ENCODE peak calls at places on chromosomes 11 and 22, in seven cellular contexts. M, F, R, V, I, O and C are unnamed samples.

GRCh38 chr11:23311986-23312940 is 452.0 kb upstream of the CCDC179 start:
- DNase-seq in M (no peak), F (no peak), R (peak), V (no peak), I (no peak), O (no peak), C (no peak)

GRCh38 chr22:48244388-48245118 is 1482.1 kb downstream of the TBC1D22A start:
- DNase-seq in M (no peak), F (no peak), R (no peak), V (no peak), I (no peak), O (no peak), C (no peak)

GRCh38 chr11:123193742-123194141 is 1.3 kb downstream of the CLMP start:
- DNase-seq in M (no peak), F (no peak), R (peak), V (no peak), I (no peak), O (no peak), C (no peak)

GRCh38 chr11:2267306-2267861 is 3.0 kb downstream of the ASCL2 start:
- DNase-seq in M (no peak), F (no peak), R (no peak), V (peak), I (no peak), O (no peak), C (no peak)

GRCh38 chr22:26671317-26672059 is 14.1 kb downstream of the MIAT start:
- DNase-seq in M (no peak), F (peak), R (no peak), V (no peak), I (no peak), O (peak), C (peak)

GRCh38 chr22:44735518-44736428 is 16.6 kb upstream of the ARHGAP8 start:
- DNase-seq in M (peak), F (peak), R (peak), V (peak), I (peak), O (no peak), C (peak)

GRCh38 chr11:116913000-116913399 is 75.6 kb upstream of the APOA1 start:
- DNase-seq in M (no peak), F (no peak), R (no peak), V (no peak), I (no peak), O (no peak), C (no peak)

GRCh38 chr11:6473481-6474422 is at the start of gene TRIM3:
- DNase-seq in M (peak), F (peak), R (peak), V (peak), I (peak), O (no peak), C (peak)

GRCh38 chr22:37462426-37462825 is 23.8 kb downstream of the MFNG start:
- DNase-seq in M (no peak), F (no peak), R (peak), V (no peak), I (no peak), O (no peak), C (no peak)

GRCh38 chr11:65498727-65498976 is 193 bp upstream of the MALAT1 start:
- DNase-seq in M (no peak), F (no peak), R (no peak), V (no peak), I (no peak), O (no peak), C (no peak)

GRCh38 chr11:134978388-134979088 is 566.5 kb upstream of the B3GAT1 start:
- DNase-seq in M (no peak), F (no peak), R (peak), V (peak), I (no peak), O (no peak), C (no peak)

GRCh38 chr11:15901046-15901445 is 455.3 kb downstream of the SOX6 start:
- DNase-seq in M (peak), F (no peak), R (no peak), V (no peak), I (no peak), O (no peak), C (no peak)

GRCh38 chr11:47216141-47216798 is 1.5 kb downstream of the DDB2 start:
- DNase-seq in M (peak), F (no peak), R (peak), V (peak), I (no peak), O (peak), C (no peak)

GRCh38 chr11:43360361-43361032 is 1.8 kb downstream of the TTC17 start:
- DNase-seq in M (peak), F (no peak), R (no peak), V (no peak), I (no peak), O (no peak), C (no peak)

GRCh38 chr11:43358670-43359431 is at the start of gene TTC17:
- DNase-seq in M (peak), F (peak), R (peak), V (peak), I (peak), O (peak), C (peak)

GRCh38 chr11:43354311-43354710 is 4.4 kb upstream of the TTC17 start:
- DNase-seq in M (no peak), F (no peak), R (no peak), V (no peak), I (no peak), O (no peak), C (no peak)

GRCh38 chr11:43359432-43359818 is 705 bp downstream of the TTC17 start:
- DNase-seq in M (peak), F (peak), R (peak), V (no peak), I (no peak), O (peak), C (peak)

DNA sequence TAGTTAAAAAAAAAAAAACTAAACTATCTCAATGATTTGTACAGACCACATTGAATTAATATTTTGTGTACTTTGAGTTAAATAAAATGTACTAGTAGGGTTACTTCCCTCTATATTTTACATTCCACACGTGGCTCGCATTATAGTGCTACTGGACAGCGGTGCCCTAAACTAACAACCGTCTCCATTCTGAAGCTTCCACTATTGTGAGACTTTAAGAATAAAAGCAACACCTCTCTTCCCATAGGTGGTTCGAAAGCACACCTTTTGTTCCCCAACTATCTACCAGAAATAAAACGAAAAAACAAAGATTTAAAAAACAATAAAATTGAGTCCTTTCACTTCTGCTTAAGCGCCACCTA is 431 bp upstream of the TTC17 start:
- DNase-seq in M (no peak), F (no peak), R (peak), V (no peak), I (no peak), O (no peak), C (no peak)
- TF ChIP-seq TAF1 in M (no peak), F (no peak), R (no peak), V (no peak), I (no peak), O (no peak), C (no peak)

DNA sequence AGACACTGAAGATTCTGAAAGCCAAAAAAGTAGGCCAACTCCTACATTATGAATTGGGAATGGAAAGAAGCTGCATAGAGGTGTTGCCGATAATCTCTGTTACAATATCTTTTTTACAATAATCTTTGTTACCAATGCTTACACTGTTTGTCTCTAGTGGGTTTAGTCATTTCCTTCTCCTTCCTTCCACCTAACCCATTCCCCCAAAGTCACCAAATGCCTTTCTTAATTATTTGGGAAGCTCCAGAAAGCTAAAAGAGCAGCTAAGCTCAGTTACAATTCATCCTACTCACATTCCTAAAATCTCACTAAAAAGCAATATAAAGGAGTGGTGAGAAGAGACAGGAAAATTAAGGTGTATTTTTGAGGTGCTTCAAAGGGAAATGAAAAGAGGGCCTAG is 313.7 kb downstream of the SWAP70 start:
- DNase-seq in M (no peak), F (no peak), R (no peak), V (no peak), I (no peak), O (no peak), C (no peak)
- TF ChIP-seq TAF1 in M (no peak), F (no peak), R (no peak), V (no peak), I (no peak), O (no peak), C (no peak)

DNA sequence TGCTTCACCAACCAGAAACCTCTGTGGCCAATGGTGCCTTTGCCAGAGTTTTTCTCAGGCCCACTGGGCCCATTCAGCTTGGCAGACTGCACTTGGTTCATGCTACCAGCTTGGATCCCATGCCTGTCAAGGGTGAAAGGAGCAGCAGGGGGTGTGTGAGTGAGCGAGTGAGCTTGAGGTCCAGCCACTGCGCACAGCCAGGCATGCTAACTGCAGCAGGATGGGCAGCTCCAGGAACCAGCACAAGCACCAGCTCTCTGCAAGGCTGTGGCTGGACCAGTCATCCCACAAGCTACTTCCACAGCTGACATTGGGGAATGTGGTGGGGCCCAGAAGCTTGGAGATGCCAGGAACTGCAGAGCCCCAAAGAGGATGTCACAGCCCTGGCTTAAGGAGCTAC is 40.8 kb downstream of the DDIAS start:
- DNase-seq in M (no peak), F (no peak), R (no peak), V (no peak), I (no peak), O (no peak), C (no peak)
- TF ChIP-seq TAF1 in M (no peak), F (no peak), R (no peak), V (no peak), I (no peak), O (no peak), C (no peak)

GRCh38 chr22:50072714-50073538 is 12.3 kb downstream of the MLC1 start:
- DNase-seq in M (no peak), F (no peak), R (peak), V (no peak), I (no peak), O (no peak), C (no peak)

GRCh38 chr22:50074056-50074455 is 11.2 kb downstream of the MLC1 start:
- DNase-seq in M (no peak), F (no peak), R (peak), V (peak), I (no peak), O (no peak), C (no peak)

GRCh38 chr22:50076646-50077624 is 8.3 kb downstream of the MLC1 start:
- DNase-seq in M (no peak), F (no peak), R (peak), V (no peak), I (no peak), O (no peak), C (no peak)

GRCh38 chr22:50072167-50072555 is 13.1 kb downstream of the MLC1 start:
- DNase-seq in M (no peak), F (no peak), R (no peak), V (no peak), I (no peak), O (no peak), C (no peak)

DNA sequence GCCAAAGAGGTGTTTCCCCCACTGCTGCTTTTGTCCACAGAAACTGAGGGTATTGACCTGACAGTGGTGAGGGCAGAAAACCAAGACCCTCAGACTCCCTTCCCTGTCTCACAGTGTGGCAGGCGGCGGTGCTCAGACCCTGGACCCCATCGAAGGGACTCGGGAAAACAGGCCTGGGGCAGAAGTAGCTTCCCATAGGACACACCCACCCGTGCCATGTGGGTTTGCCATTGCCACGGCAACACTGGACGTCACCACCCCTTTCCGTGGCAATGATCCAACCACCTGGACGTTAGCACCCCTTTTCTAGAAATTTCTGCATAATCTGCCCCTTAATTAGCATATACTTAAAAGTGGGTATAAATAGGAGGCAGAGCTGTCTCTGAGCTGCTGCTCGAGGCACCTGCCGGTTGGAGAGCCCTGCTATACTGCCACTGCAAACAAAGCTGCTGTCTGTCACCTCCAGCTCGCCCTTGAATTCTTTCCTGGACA is 10.6 kb downstream of the MLC1 start:
- DNase-seq in M (no peak), F (no peak), R (peak), V (no peak), I (no peak), O (no peak), C (no peak)
- TF ChIP-seq TAF1 in M (no peak), F (no peak), R (no peak), V (no peak), I (no peak), O (no peak), C (no peak)

GRCh38 chr22:35961480-35961902 is 67.1 kb downstream of the RBFOX2 start:
- DNase-seq in M (no peak), F (no peak), R (peak), V (no peak), I (peak), O (no peak), C (no peak)
- TF ChIP-seq TAF1 in M (no peak), F (no peak), R (no peak), V (no peak), I (no peak), O (no peak), C (no peak)

DNA sequence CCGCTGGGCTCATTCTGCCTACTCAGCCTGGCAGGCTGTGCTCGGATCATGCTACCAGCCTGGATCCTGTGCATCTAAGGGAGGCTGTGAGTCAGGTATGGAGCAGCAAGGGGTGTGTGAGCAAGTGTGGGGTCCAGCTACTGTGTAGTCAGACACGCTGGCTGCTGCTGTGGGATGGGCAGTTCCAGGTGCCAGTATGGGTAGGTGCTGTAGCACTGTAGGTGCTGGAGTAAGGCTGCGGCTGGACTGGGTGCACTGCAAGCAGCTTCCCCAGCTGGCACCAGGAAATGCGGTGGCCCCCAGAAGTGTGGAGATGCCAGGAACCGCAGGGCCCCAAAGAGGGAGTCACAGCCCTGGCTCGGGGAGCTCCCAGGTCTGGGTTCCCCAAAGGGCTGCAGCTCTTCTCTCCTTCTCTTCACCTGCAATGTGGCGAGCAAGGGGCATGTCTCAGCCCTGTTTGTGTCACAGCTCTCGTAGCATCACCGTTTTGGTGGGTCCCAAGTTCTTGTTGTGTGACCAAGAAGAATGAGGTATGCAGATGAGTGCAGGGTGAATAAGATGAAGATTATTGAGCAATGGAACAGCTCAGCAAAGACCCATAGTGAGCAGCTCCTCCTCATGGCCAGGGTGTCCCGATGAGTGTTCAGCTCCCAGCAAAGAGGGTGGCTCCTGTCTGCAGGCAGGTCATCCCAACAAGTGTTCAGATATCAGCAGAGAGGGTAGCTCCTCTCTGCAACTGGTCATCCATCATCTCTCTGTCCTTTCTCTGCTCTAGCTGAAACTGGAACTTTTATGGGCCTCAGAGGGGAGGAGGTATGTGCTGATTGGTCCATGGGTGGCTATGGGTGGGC is 462.9 kb downstream of the TBC1D22A start:
- DNase-seq in M (no peak), F (no peak), R (no peak), V (no peak), I (no peak), O (no peak), C (no peak)
- TF ChIP-seq TAF1 in M (no peak), F (no peak), R (no peak), V (no peak), I (no peak), O (no peak), C (no peak)

GRCh38 chr11:119481021-119481666 is 58.2 kb upstream of the THY1 start:
- DNase-seq in M (peak), F (peak), R (peak), V (peak), I (no peak), O (peak), C (peak)

GRCh38 chr11:119481667-119482400 is 58.9 kb upstream of the THY1 start:
- DNase-seq in M (no peak), F (no peak), R (no peak), V (no peak), I (no peak), O (no peak), C (no peak)

GRCh38 chr11:119478711-119479285 is 55.8 kb upstream of the THY1 start:
- DNase-seq in M (no peak), F (no peak), R (no peak), V (no peak), I (no peak), O (no peak), C (no peak)

GRCh38 chr11:119479685-119480275 is 56.8 kb upstream of the THY1 start:
- DNase-seq in M (peak), F (no peak), R (no peak), V (peak), I (no peak), O (no peak), C (no peak)

DNA sequence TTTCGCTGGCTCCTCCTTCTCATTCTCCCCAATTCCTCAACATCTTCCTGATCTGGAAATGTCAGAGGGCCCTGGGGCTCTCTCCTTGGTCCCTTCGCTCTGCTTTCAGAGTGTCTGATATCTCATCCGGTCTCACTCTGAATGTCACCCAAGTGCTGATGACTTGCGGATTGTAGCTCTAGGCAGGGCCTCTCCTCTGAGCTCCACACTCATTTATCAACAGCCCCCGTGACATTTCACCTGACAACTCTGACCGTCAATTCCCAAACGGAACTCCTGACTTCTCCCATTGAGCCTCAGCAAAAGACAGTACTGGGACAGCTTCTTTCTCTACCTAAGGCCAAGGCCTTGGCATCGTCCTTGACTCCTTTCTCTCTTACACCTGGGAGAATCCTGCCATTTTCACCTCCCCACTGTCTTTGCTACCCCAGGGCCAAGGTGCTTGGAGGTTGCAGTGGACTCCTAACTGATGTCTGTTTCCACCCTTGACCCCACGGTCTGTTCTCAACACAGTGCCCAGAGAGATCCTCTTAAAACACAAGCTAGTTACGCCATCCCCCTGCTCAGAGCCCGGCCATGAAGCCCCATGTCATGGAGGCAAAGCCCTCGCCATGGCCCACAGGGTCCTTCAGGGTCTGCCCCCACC is 57.5 kb upstream of the THY1 start:
- DNase-seq in M (no peak), F (no peak), R (no peak), V (no peak), I (no peak), O (no peak), C (no peak)
- TF ChIP-seq TAF1 in M (no peak), F (no peak), R (no peak), V (no peak), I (no peak), O (no peak), C (no peak)

DNA sequence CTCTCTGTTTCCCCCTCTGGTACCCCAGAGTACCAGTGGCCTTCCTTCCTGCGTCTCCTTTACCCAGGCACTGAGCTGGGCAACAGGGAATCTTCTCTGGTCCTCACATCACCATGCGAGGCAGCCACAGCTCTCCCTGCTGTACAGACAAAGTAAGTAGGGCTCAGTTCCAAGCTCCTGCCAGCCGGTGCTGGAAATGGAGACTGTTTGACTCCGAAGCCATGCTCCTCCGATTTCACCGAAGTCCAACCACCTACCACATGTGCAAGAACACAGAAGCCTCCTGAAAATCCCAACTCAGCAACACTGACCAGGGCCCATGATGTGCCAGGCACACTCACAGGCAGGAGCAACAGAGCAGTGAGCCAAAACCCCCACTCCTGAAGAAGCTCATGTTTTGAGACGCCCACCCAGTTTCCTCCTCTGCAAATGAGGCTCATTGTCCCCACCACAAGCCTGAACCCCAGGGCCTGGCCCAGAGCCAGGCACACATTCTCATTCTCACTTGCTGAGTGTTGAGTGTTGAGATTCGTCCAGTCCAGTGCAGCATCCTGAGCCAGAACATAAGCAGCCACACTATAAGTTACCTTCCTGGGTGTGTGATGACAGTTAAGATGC is 156.0 kb downstream of the MPPED1 start:
- DNase-seq in M (no peak), F (no peak), R (no peak), V (no peak), I (no peak), O (no peak), C (no peak)
- TF ChIP-seq TAF1 in M (no peak), F (no peak), R (no peak), V (no peak), I (no peak), O (no peak), C (no peak)